ENCODE peak calls at places on chromosomes 12 and 14, in five cellular contexts. R, U, S, C and W are unnamed samples.

GRCh38 chr12:33296529-33296928 is 143.1 kb downstream of the SYT10 start:
- DNase-seq in R (no peak), U (peak; percentile 17), S (no peak), C (no peak), W (no peak)

GRCh38 chr12:31727197-31727596 is 1.6 kb downstream of the AMN1 start:
- DNase-seq in R (no peak), U (no peak), S (no peak), C (no peak), W (no peak)

GRCh38 chr14:73443758-73444157 is 14.6 kb downstream of the NUMB start:
- DNase-seq in R (no peak), U (no peak), S (no peak), C (no peak), W (no peak)

GRCh38 chr14:36655963-36656768 is 5.5 kb upstream of the PAX9 start:
- DNase-seq in R (peak; percentile 42), U (peak; percentile 91), S (peak; percentile 90), C (peak; percentile 66), W (no peak)

GRCh38 chr14:98507269-98507668 is 764.7 kb downstream of the BCL11B start:
- DNase-seq in R (no peak), U (no peak), S (no peak), C (no peak), W (no peak)

GRCh38 chr12:72281145-72281544 is 9.0 kb downstream of the TRHDE start:
- DNase-seq in R (peak; percentile 42), U (no peak), S (no peak), C (no peak), W (no peak)

GRCh38 chr14:58298880-58299664 is 717 bp downstream of the ARID4A start:
- DNase-seq in R (peak; percentile 55), U (peak; percentile 53), S (peak; percentile 69), C (peak; percentile 78), W (peak; percentile 25)

GRCh38 chr12:113797535-113797868 is 168.6 kb downstream of the RBM19 start:
- DNase-seq in R (no peak), U (no peak), S (no peak), C (no peak), W (no peak)

GRCh38 chr14:106491851-106492250 is 965.5 kb downstream of the TMEM121 start:
- DNase-seq in R (peak; percentile 0), U (peak; percentile 20), S (no peak), C (no peak), W (no peak)

GRCh38 chr14:55354500-55354899 is 57.1 kb downstream of the ATG14 start:
- DNase-seq in R (peak; percentile 57), U (peak; percentile 89), S (peak; percentile 78), C (peak; percentile 63), W (peak; percentile 29)

GRCh38 chr14:54776361-54777001 is 126.1 kb downstream of the GCH1 start:
- DNase-seq in R (peak; percentile 86), U (no peak), S (no peak), C (peak; percentile 33), W (peak; percentile 40)

GRCh38 chr14:92785601-92786426 is 8.3 kb upstream of the GOLGA5 start:
- DNase-seq in R (peak; percentile 88), U (peak; percentile 6), S (no peak), C (no peak), W (peak; percentile 27)

GRCh38 chr12:132247718-132248438 is 81.5 kb downstream of the GALNT9 start:
- DNase-seq in R (peak; percentile 63), U (no peak), S (no peak), C (no peak), W (no peak)

DNA sequence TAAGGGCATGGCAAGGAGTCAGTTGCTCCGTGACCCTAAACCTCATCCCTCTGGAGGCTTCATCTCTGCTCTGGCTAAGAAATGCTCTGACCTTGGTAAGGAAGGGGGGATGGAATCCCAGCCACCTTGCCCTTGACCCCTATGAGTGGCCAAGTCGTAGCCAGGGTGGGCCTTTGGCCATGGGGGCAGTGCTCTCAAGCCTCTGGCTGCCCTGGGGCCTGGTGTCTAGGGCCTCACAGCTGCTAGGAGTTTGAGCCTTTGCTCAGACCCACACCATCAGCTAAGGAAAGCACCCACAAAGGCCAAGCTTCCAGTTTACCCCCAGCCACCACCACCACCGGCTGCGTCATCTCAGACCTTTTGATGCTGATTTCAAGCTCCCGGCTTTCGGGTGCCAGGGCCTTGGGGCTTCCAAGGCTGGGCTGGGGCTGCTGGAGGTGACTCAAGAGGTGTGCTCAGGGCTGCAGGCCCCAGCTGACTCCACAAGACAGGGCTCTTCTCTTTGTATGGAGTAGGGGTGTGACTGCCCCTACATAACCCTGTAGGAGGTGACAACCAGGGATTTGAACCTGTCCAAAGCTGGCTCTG is 3.7 kb downstream of the ASB2 start:
- DNase-seq in R (no peak), U (no peak), S (no peak), C (no peak), W (no peak)
- H3F3A ChIP-seq in R (no peaks in the 10 kb centered on the region), U (no peaks in the 10 kb centered on the region), S (no peaks in the 10 kb centered on the region), C (no peaks in the 10 kb centered on the region), W (no peaks in the 10 kb centered on the region)

GRCh38 chr14:104155513-104155912 is 17.1 kb downstream of the KIF26A start:
- DNase-seq in R (no peak), U (no peak), S (no peak), C (no peak), W (no peak)

GRCh38 chr14:104154246-104154645 is 15.9 kb downstream of the KIF26A start:
- DNase-seq in R (no peak), U (no peak), S (no peak), C (no peak), W (no peak)

GRCh38 chr14:104157303-104157928 is 19.0 kb downstream of the KIF26A start:
- DNase-seq in R (no peak), U (no peak), S (peak; percentile 50), C (peak; percentile 81), W (no peak)

GRCh38 chr14:104158827-104159798 is 20.7 kb downstream of the KIF26A start:
- DNase-seq in R (no peak), U (no peak), S (peak; percentile 45), C (peak; percentile 95), W (no peak)

GRCh38 chr14:104156142-104156541 is 17.8 kb downstream of the KIF26A start:
- DNase-seq in R (no peak), U (no peak), S (no peak), C (no peak), W (no peak)
- H3K4me1 ChIP-seq in R (no peaks in the 10 kb centered on the region), U (no peaks in the 10 kb centered on the region), S (peaks cover 4% of the 10 kb centered on the region), C (no peaks in the 10 kb centered on the region), W (no peaks in the 10 kb centered on the region)

DNA sequence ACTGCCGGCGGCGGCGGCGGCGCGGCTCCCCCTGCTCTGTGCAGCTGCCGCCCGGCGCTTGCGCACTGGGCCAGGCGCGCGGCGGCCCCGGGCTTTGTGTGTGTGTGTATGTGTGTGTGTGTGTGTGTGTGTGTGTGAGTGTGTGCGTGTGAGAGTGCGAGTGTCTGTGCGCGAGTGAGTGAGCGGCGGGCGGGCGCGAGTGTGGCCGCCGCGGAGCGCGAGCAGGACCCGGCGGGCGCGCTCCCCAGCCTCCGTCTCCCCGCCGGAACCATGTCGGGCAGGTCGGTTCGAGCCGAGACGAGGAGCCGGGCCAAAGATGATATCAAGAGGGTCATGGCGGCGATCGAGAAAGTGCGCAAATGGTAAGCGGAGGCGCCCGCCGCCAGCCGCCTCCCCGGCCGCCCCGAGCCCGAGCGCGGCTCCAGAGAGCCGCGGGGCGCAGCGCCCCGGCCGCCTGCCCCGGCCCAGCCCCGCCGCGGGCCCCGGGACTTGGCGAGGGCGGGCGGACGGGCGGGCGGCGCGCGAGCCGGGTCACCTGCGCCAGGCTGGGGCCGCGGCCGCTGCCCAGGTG is at the start of gene BCL7A:
- DNase-seq in R (peak; percentile 77), U (peak; percentile 62), S (peak; percentile 88), C (peak; percentile 92), W (no peak)
- H3F3A ChIP-seq in R (no peaks in the 10 kb centered on the region), U (peaks cover 16% of the 10 kb centered on the region), S (peaks cover 10% of the 10 kb centered on the region), C (peaks cover 12% of the 10 kb centered on the region), W (no peaks in the 10 kb centered on the region)

DNA sequence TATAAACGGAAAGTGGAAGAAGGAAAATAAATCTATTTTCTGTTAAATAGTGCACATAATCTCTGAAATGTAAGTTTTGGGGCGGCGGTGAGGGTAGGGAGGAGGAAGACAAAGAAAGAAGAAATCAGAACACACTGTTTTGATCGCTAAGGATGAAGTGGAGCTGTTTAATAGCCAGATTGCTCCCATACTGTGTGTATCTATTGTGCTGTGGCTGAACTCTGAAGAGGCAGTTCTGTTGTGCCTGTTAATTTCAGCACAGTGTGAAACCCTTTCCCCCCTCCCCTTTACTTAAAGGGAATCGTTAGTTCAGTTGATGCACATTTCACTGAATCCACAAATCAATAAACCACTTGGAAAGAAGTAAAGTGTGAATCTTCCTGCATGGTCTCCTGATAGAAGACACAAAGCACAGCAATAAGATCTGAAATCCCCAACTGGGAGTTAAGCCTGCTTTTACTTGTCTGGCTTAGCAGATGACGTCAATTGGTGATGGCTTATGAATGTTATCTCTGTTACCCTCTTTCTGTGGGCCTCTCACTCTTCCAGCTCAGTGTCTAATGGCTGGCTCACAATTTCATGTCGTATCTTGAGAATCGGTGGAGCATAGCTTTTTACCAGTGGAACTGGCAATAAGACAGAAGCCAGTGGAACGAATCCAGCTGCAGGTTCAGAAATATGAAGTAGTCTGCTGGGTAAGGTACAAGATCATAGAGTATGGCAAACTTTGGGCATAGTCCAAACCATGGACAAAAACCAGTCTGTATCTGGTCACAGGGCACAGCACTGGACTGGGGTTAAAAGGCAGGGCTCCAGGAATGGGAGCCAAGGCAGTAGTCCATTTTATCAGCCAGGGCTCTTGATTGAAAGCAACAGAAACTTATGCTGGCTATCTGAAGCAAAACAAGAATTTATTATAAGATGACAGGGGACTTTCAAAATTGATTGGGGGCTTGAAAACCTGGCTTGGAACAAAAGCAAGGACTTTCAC is 413.4 kb upstream of the SEL1L start:
- DNase-seq in R (no peak), U (no peak), S (peak; percentile 47), C (no peak), W (no peak)
- H3K4me1 ChIP-seq in R (no peaks in the 10 kb centered on the region), U (no peaks in the 10 kb centered on the region), S (peaks cover 10% of the 10 kb centered on the region), C (no peaks in the 10 kb centered on the region), W (no peaks in the 10 kb centered on the region)

GRCh38 chr12:49277466-49277865 is 12.6 kb downstream of the TUBA1C start:
- DNase-seq in R (no peak), U (no peak), S (no peak), C (no peak), W (no peak)

GRCh38 chr12:49274396-49275069 is 9.7 kb downstream of the TUBA1C start:
- DNase-seq in R (no peak), U (no peak), S (no peak), C (no peak), W (no peak)

GRCh38 chr12:49276304-49277290 is 11.7 kb downstream of the TUBA1C start:
- DNase-seq in R (no peak), U (no peak), S (no peak), C (peak; percentile 25), W (no peak)

GRCh38 chr12:49273726-49274395 is 9.0 kb downstream of the TUBA1C start:
- DNase-seq in R (no peak), U (no peak), S (no peak), C (no peak), W (no peak)

DNA sequence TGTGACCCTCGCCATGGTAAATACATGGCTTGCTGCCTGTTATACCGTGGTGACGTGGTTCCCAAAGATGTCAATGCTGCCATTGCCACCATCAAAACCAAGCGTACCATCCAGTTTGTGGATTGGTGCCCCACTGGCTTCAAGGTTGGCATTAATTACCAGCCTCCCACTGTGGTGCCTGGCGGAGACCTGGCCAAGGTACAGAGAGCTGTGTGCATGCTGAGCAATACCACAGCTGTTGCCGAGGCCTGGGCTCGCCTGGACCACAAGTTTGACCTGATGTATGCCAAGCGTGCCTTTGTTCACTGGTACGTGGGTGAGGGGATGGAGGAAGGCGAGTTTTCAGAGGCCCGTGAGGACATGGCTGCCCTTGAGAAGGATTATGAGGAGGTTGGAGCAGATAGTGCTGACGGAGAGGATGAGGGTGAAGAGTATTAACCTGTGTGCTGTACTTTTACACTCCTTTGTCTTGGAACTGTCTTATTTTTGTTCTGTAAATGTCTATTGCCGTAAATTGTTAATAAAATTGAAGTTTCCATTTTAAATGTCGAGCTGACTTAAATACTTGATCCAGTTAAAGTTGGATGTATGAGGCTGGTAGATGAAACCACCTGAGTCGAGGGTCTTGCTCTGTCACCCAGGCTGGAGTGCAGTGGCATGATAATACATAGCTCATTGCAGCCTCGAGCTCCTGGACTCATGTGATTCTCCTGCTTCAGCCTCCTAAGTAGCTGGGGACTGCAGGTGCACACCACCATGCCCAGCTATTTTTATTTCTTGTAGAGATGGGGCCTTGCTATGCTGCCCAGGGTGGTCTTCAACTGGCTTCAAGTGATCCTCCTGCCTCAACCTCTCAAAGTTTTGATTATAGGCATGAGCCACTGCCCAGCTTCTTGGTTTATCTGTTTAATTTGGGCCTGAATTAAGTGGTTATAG is 8.2 kb downstream of the TUBA1C start:
- DNase-seq in R (no peak), U (no peak), S (no peak), C (no peak), W (no peak)
- H3F3A ChIP-seq in R (peaks cover 75% of the 10 kb centered on the region), U (peaks cover 39% of the 10 kb centered on the region), S (peaks cover 76% of the 10 kb centered on the region), C (peaks cover 20% of the 10 kb centered on the region), W (peaks cover 81% of the 10 kb centered on the region)